ENCODE peak calls at places on chromosomes 11 and 22, in six cellular contexts. L, Q, A, X, G and E are unnamed samples. For H3K4me1 and H3K9me3, the result is how much of the 10 kb centered on the place peaks cover.

GRCh38 chr11:46631676-46632075 is 14.3 kb downstream of the ATG13 start:
- DNase-seq in G (no peak), A (no peak), L (no peak), Q (no peak), X (no peak), E (no peak)

GRCh38 chr11:112511906-112512305 is 251.2 kb upstream of the PLET1 start:
- DNase-seq in Q (no peak), X (no peak), L (no peak), A (no peak), G (no peak), E (no peak)

GRCh38 chr11:1225386-1226225 is 2.7 kb downstream of the MUC5B start:
- DNase-seq in X (no peak), Q (no peak), A (peak), G (no peak), L (no peak), E (no peak)

GRCh38 chr11:114159320-114159719 is 99.8 kb downstream of the ZBTB16 start:
- DNase-seq in G (no peak), A (no peak), X (no peak), L (no peak), Q (no peak), E (no peak)

GRCh38 chr11:13009921-13010736 is 1.0 kb downstream of the RASSF10 start:
- DNase-seq in L (no peak), Q (no peak), A (peak), G (no peak), X (peak), E (no peak)

GRCh38 chr11:123195182-123196059 is at the start of gene CLMP:
- DNase-seq in L (no peak), A (peak), Q (no peak), G (no peak), X (no peak), E (no peak)

GRCh38 chr11:27557223-27557622 is 50.7 kb upstream of the LIN7C start:
- DNase-seq in Q (no peak), L (no peak), X (no peak), G (no peak), A (no peak), E (no peak)

GRCh38 chr11:66113132-66113856 is 43.2 kb downstream of the PACS1 start:
- DNase-seq in Q (no peak), G (no peak), X (no peak), A (no peak), L (peak), E (no peak)

GRCh38 chr11:48193876-48194275 is 22.7 kb upstream of the OR4B1 start:
- DNase-seq in G (no peak), X (no peak), L (no peak), A (no peak), Q (no peak), E (no peak)

GRCh38 chr22:20968281-20968977 is 1.4 kb downstream of the AIFM3 start:
- DNase-seq in Q (no peak), A (peak), X (no peak), L (no peak), G (peak), E (no peak)

GRCh38 chr22:20965888-20966855 is 883 bp upstream of the AIFM3 start:
- DNase-seq in X (no peak), A (peak), L (no peak), Q (no peak), G (no peak), E (no peak)

GRCh38 chr22:20966883-20967696 is at the start of gene AIFM3:
- DNase-seq in X (no peak), L (no peak), G (peak), Q (no peak), A (peak), E (no peak)

GRCh38 chr22:20965104-20965887 is 1.8 kb upstream of the AIFM3 start:
- DNase-seq in Q (no peak), G (peak), A (peak), X (no peak), L (no peak), E (no peak)

DNA sequence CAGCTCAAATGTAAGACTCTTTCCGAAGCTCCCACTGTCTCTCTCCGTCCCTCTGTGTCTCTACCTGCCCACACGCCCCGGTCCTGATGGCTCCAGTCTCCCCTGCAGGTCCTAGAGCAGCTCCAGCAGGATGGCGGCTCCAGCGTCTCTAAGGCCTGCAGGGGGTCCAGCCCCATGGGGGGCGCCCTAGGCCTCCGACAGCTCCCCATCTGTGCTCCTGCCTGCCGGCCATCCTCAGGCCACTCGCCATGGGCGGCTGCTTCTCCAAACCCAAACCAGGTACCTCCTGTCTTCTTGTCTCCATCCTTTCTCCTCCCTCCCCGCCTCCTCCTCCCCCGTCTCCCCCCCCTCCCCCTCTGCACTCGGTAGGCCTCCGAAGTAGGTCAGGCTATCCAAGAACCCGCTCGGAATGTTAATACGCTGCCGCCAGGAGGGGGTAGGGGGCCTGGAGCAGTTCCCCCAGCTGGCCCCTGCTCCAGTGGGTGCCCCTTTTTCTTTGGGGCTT is 694 bp downstream of the AIFM3 start:
- DNase-seq in G (peak), A (peak), X (no peak), Q (no peak), L (no peak), E (no peak)
- H3K4me1 ChIP-seq in G (under half), A (under half), X (under half), Q (under half), L (under half), E (under half)

GRCh38 chr11:70570693-70571395 is 172.5 kb downstream of the CTTN start:
- DNase-seq in Q (no peak), X (no peak), G (no peak), A (no peak), L (no peak), E (no peak)
- H3K9me3 ChIP-seq in Q (under half), X (under half), G (under half), A (under half), L (under half), E (under half)

GRCh38 chr11:86116386-86116726 is 47.5 kb upstream of the PICALM start:
- DNase-seq in X (no peak), A (peak), G (no peak), Q (peak), L (no peak), E (no peak)
- TF ChIP-seq YY1 in X (no peak), A (no peak), G (no peak), Q (peak), L (no peak), E (no peak)

DNA sequence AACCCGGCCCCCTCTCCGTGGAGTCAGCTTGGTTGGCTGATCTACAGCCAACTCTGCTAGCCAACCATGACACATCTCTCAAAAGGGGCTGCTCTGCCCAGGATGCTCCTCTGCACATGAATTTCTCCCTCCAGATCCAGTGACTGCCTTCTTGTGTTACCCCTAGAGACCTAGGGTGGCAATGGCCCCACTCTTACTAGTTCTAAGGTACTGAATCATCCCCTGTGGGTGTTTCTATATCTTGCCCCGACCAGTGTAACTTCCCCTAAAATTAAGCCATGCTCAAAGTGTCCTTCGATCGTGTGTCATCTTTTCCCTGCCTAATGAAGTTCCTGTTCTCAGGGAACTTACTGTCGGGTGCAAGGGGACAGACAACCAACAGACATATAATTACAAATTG is 113.3 kb downstream of the FAM76B start:
- DNase-seq in G (no peak), A (no peak), X (no peak), L (no peak), Q (no peak), E (no peak)
- H3K4me1 ChIP-seq in G (under half), A (under half), X (under half), L (under half), Q (under half), E (under half)